ENCODE peak calls at places on chromosomes 4 and X, in seven cellular contexts. E is epithelial cell of proximal tubule, W is adrenal gland, F is fibroblast of mammary gland, S is AG04449, Z is PC-3, J is A549. C is an unnamed sample.

GRCh38 chr4:87012265-87012953 is 77.6 kb downstream of the AFF1 start:
- DNase-seq in S (no peak), E (no peak), J (peak), W (no peak), Z (no peak), F (no peak), C (no peak)

GRCh38 chrX:74537011-74537390 is 77.4 kb downstream of the RLIM start:
- DNase-seq in S (no peak), Z (no peak), E (no peak), J (no peak), F (peak), W (peak), C (peak)

GRCh38 chr4:120555058-120555457 is 367.5 kb downstream of the PRDM5 start:
- DNase-seq in E (no peak), W (no peak), S (no peak), J (no peak), F (no peak), Z (no peak), C (no peak)

GRCh38 chr4:78667764-78668163 is 108.4 kb upstream of the BMP2K start:
- DNase-seq in Z (no peak), W (no peak), J (no peak), F (no peak), S (no peak), E (no peak), C (no peak)

GRCh38 chrX:2614911-2615310 is 76.2 kb upstream of the CD99 start:
- DNase-seq in Z (peak), S (peak), J (peak), W (no peak), E (peak), F (peak), C (no peak)

GRCh38 chr4:163495900-163496299 is 1.4 kb downstream of the TMA16 start:
- DNase-seq in E (no peak), J (no peak), S (no peak), F (peak), W (no peak), Z (no peak), C (no peak)

GRCh38 chr4:2411786-2412510 is 6.5 kb downstream of the ZFYVE28 start:
- DNase-seq in F (no peak), W (no peak), E (no peak), J (no peak), S (no peak), Z (no peak), C (no peak)

GRCh38 chr4:73170518-73171198 is 87.9 kb downstream of the ANKRD17 start:
- DNase-seq in Z (peak), W (no peak), F (no peak), E (no peak), J (no peak), S (no peak), C (no peak)

GRCh38 chrX:101931494-101932248 is at the start of gene ZMAT1:
- DNase-seq in F (peak), J (peak), S (peak), W (peak), Z (peak), E (peak), C (peak)

GRCh38 chr4:158948071-158948470 is 154.8 kb upstream of the RAPGEF2 start:
- DNase-seq in E (no peak), S (no peak), J (no peak), F (no peak), Z (no peak), W (no peak), C (no peak)

GRCh38 chrX:68492583-68492982 is 6.3 kb upstream of the YIPF6 start:
- DNase-seq in J (no peak), E (no peak), S (no peak), W (no peak), Z (no peak), F (no peak), C (no peak)

GRCh38 chr4:25320374-25321172 is 8.0 kb downstream of the ZCCHC4 start:
- DNase-seq in J (peak), F (peak), Z (peak), W (no peak), E (peak), S (peak), C (no peak)

GRCh38 chr4:94530073-94530472 is 78.3 kb downstream of the PDLIM5 start:
- DNase-seq in F (no peak), Z (no peak), E (no peak), S (no peak), W (no peak), J (no peak), C (no peak)

GRCh38 chr4:28788929-28789490 is 1928.4 kb downstream of the STIM2 start:
- DNase-seq in Z (peak), W (no peak), J (peak), F (no peak), E (no peak), S (no peak), C (peak)

GRCh38 chrX:74422576-74423288 is 1.4 kb downstream of the SLC16A2 start:
- DNase-seq in S (no peak), Z (no peak), F (peak), E (no peak), W (peak), J (no peak), C (peak)

GRCh38 chr4:61294001-61294400 is 93.9 kb downstream of the ADGRL3 start:
- DNase-seq in J (no peak), E (no peak), Z (no peak), S (no peak), F (no peak), W (no peak), C (no peak)

GRCh38 chrX:111100191-111100590 is 4.2 kb downstream of the PAK3 start:
- DNase-seq in F (peak), J (peak), W (peak), Z (peak), E (no peak), S (no peak), C (no peak)

GRCh38 chrX:102846544-102847236 is 90.4 kb upstream of the RAB40AL start:
- DNase-seq in W (no peak), E (no peak), F (peak), S (no peak), Z (peak), J (no peak), C (no peak)

GRCh38 chr4:173736840-173737239 is 206.8 kb upstream of the HAND2 start:
- DNase-seq in S (no peak), J (no peak), E (no peak), W (no peak), Z (no peak), F (no peak), C (no peak)

GRCh38 chr4:75018811-75019210 is 85.9 kb downstream of the PARM1 start:
- DNase-seq in W (no peak), J (no peak), E (no peak), S (no peak), Z (no peak), F (no peak), C (no peak)

GRCh38 chr4:188811116-188811515 is 671.9 kb downstream of the TRIML1 start:
- DNase-seq in J (no peak), Z (no peak), S (no peak), W (no peak), E (no peak), F (no peak), C (no peak)

GRCh38 chr4:82469776-82470345 is 39.5 kb downstream of the ENOPH1 start:
- DNase-seq in Z (no peak), J (no peak), W (no peak), E (peak), S (peak), F (peak), C (peak)

GRCh38 chrX:2707334-2707760 is 16.3 kb downstream of the CD99 start:
- DNase-seq in S (peak), J (peak), Z (peak), F (peak), W (peak), E (peak), C (peak)

GRCh38 chrX:41303013-41303412 is 30.9 kb upstream of the DDX3X start:
- DNase-seq in Z (no peak), J (no peak), W (no peak), S (no peak), E (no peak), F (peak), C (no peak)

GRCh38 chrX:79094075-79094832 is 50.2 kb upstream of the GPR174 start:
- DNase-seq in S (no peak), E (no peak), F (no peak), Z (no peak), W (no peak), J (no peak), C (no peak)

GRCh38 chr4:41215969-41216293 is 1.6 kb upstream of the APBB2 start:
- DNase-seq in F (no peak), S (no peak), J (peak), W (peak), E (no peak), Z (no peak), C (no peak)
- H3K4me3 ChIP-seq in F (peak), S (peak), J (peak), W (peak), E (peak), Z (peak), C (peak)

DNA sequence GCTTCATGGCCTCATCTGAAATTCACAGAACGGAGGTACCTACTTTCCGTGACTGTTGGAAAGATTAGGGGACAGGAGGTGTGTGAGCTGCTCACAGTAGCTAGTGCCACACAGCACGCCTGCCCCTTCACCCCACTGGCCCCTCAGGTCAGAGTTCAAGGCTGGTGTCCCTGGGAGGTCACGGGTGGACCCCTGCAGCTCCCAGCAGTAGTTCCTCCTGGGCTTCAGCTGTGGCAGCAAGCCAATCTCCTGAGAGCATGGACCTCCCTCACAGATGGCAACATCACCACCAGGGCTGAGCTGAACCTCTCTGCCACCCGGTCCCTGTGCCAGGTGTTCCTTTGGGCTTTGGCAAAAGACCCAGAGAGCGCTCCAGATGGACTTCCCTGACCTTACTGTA is 1.8 kb downstream of the IDH3G start:
- DNase-seq in F (no peak), S (no peak), W (no peak), E (no peak), Z (no peak), J (no peak), C (no peak)
- H3K4me3 ChIP-seq in F (no peak), S (peak), W (no peak), E (no peak), Z (peak), J (no peak), C (no peak)

GRCh38 chr4:6694177-6694901 is 661 bp downstream of the S100P start:
- DNase-seq in J (no peak), E (no peak), F (no peak), W (no peak), Z (no peak), S (no peak), C (no peak)
- H3K4me3 ChIP-seq in J (peak), E (no peak), F (no peak), W (no peak), Z (peak), S (no peak), C (no peak)

DNA sequence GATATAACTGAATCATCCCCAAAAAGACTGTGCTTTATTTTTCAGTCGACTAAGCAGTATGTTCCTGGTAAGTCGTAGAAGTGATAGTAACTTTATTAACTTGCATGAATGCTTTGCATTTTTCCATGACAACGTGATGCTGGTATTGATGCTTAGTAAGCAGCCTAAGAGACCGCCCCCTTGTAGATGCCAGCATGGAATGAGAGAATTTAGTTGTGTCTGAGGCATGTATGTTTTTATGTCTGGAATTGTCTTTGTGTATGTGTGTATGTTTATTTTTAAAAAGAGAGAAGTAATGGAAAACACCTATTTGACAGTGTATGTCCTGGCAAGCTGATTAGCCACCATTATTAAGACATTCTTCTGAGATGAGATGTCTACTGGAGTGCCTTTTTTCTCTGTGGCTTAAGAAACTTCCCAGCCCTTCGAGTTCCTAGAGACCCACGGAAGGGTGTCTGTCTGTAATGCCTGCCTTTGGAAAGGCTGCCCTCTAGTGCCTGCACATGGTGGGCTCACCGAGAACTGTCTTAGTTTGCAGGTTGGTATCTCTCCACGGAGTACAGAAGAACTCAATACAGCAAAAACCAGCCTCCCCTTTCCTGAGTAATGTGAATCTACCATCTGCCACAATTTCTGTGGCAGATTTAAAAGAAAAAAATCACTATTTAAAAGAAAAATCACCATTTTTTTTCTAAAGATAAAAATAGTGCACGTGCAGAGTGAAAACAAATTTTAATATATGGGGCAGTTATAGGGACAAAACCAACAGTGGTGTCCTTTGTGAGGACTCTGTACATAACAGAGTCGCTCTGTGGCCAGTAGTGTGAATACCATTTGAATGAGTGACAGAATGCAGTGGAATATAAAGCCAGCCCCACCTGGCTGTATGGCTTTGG is 85.9 kb downstream of the AASDH start:
- DNase-seq in F (peak), J (peak), Z (peak), W (peak), S (peak), E (peak), C (peak)
- H3K4me3 ChIP-seq in F (no peak), J (no peak), Z (no peak), W (no peak), S (no peak), E (no peak), C (no peak)

GRCh38 chr4:144820706-144821105 is 174.8 kb downstream of the HHIP start:
- DNase-seq in J (no peak), W (no peak), F (peak), Z (no peak), E (no peak), S (no peak), C (no peak)
- H3K4me3 ChIP-seq in J (no peak), W (no peak), F (no peak), Z (no peak), E (no peak), S (no peak), C (no peak)

GRCh38 chrX:150982235-150982785 is 825 bp upstream of the HMGB3 start:
- DNase-seq in F (no peak), S (no peak), W (peak), Z (no peak), E (no peak), J (no peak), C (no peak)
- H3K4me3 ChIP-seq in F (peak), S (peak), W (peak), Z (peak), E (peak), J (peak), C (peak)

DNA sequence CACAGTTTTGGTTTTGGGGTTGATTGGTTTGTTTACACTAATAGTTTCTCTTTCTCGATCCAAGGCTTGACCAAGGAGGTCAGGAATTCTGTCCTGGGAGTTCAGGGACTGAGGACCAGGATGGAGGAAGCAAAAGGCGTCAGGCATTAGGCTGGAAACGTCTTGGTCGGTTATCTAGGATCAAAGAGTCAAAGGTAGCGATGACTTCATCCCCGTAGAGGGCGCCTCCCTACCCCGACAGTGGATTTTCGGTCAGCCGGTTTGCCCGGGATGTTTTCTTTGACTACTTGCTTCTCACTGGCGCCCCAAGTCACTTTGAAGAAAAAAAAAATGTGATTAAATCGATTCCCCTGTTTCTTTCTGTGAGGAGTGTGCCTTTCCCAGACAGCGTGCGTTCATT is 985 bp upstream of the FHDC1 start:
- DNase-seq in E (no peak), Z (peak), S (no peak), F (no peak), J (peak), W (no peak), C (no peak)
- H3K4me3 ChIP-seq in E (no peak), Z (peak), S (no peak), F (no peak), J (peak), W (no peak), C (no peak)

GRCh38 chrX:131704136-131704695 is 160.3 kb downstream of the OR13H1 start:
- DNase-seq in S (no peak), E (no peak), F (peak), Z (peak), W (no peak), J (peak), C (peak)
- H3K4me3 ChIP-seq in S (no peak), E (no peak), F (peak), Z (no peak), W (peak), J (peak), C (no peak)

GRCh38 chr4:44727471-44727870 is 1.1 kb upstream of the GNPDA2 start:
- DNase-seq in E (no peak), J (no peak), S (no peak), F (no peak), W (no peak), Z (no peak), C (no peak)
- H3K4me3 ChIP-seq in E (no peak), J (no peak), S (no peak), F (no peak), W (no peak), Z (peak), C (no peak)

GRCh38 chrX:150438165-150438564 is 75.0 kb downstream of the MAMLD1 start:
- DNase-seq in Z (no peak), F (peak), J (no peak), E (no peak), W (no peak), S (peak), C (no peak)

DNA sequence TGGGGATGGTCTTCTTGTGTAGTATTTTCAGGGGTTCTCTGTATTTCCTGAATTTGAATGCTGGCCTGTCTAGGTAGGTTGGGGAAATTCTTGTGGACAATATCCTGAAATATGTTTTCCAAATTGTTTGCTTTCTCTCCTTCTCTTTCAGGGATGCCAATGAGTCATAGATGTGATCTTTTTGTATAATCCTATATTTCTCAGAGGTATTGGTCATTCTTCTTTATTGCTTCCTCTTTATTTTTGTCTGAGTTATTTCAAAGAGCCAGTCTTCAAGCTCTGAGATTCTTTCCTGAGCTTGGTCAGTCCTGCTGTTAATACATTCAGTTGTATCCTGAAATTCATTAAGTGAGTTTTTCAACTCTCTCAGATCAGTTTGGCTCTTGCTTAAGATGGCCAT is 73.1 kb downstream of the MAMLD1 start:
- DNase-seq in J (no peak), Z (peak), E (no peak), S (no peak), F (peak), W (no peak), C (no peak)
- H3K4me3 ChIP-seq in J (no peak), Z (no peak), E (no peak), S (no peak), F (no peak), W (no peak), C (no peak)